ENCODE peak calls at places on chromosomes 16 and 17, in five cellular contexts. Y, D, O, R and S are unnamed samples.

GRCh38 chr16:79677799-79678525 is 77.4 kb upstream of the MAF start:
- DNase-seq in D (no peak), R (no peak), Y (no peak), O (no peak), S (no peak)

GRCh38 chr16:48609453-48610023 is 442 bp downstream of the N4BP1 start:
- DNase-seq in O (no peak), Y (no peak), R (no peak), D (no peak), S (no peak)

GRCh38 chr16:85523602-85524364 is 89.3 kb upstream of the GSE1 start:
- DNase-seq in Y (no peak), O (no peak), R (peak; percentile 90), D (no peak), S (no peak)

GRCh38 chr16:83027973-83028372 is 401.2 kb downstream of the CDH13 start:
- DNase-seq in R (no peak), D (no peak), Y (no peak), O (no peak), S (no peak)

GRCh38 chr17:74759243-74759801 is 10.9 kb downstream of the NHERF1 start:
- DNase-seq in Y (peak; percentile 85), R (peak; percentile 31), O (no peak), D (no peak), S (no peak)

GRCh38 chr17:35257080-35257701 is 14.3 kb downstream of the SLFN5 start:
- DNase-seq in R (peak; percentile 86), O (no peak), Y (no peak), D (no peak), S (no peak)

GRCh38 chr16:7548796-7549318 is 216.2 kb downstream of the RBFOX1 start:
- DNase-seq in O (no peak), Y (no peak), R (no peak), D (no peak), S (no peak)

GRCh38 chr16:64381979-64382378 is 739.9 kb downstream of the CDH11 start:
- DNase-seq in Y (no peak), D (no peak), R (no peak), O (no peak), S (no peak)

GRCh38 chr17:422196-422930 is 69.8 kb upstream of the RPH3AL start:
- DNase-seq in R (no peak), D (no peak), O (no peak), Y (no peak), S (no peak)

GRCh38 chr16:1911467-1912214 is 6.6 kb downstream of the HS3ST6 start:
- DNase-seq in D (no peak), R (no peak), O (no peak), Y (no peak), S (no peak)

GRCh38 chr16:50001144-50001543 is 23.9 kb upstream of the CNEP1R1 start:
- DNase-seq in D (no peak), O (no peak), R (no peak), Y (no peak), S (no peak)

GRCh38 chr16:30951785-30952184 is 2.9 kb downstream of the ORAI3 start:
- DNase-seq in D (no peak), O (no peak), R (no peak), Y (no peak), S (no peak)

GRCh38 chr16:78210305-78210704 is 110.9 kb downstream of the WWOX start:
- DNase-seq in Y (no peak), R (peak; percentile 57), O (no peak), D (no peak), S (no peak)

GRCh38 chr17:68697850-68698313 is 96.7 kb upstream of the FAM20A start:
- DNase-seq in Y (no peak), D (no peak), O (no peak), R (no peak), S (no peak)

GRCh38 chr16:9370071-9370491 is 278.6 kb downstream of the HAPSTR1 start:
- DNase-seq in Y (no peak), D (no peak), R (no peak), O (no peak), S (no peak)

GRCh38 chr17:59791603-59792457 is 84.4 kb downstream of the VMP1 start:
- DNase-seq in R (no peak), D (no peak), Y (no peak), O (no peak), S (no peak)

GRCh38 chr16:53061701-53062159 is 6.9 kb downstream of the CHD9 start:
- DNase-seq in Y (no peak), O (no peak), D (peak; percentile 55), R (peak; percentile 33), S (no peak)